ENCODE peak calls at places on chromosomes 16 and 17, in nine cellular contexts. One of them, this sample, is unnamed.

GRCh38 chr16:55661842-55662479 is 6.2 kb downstream of the SLC6A2 start:
- DNase-seq in omental fat pad: no peak
- DNase-seq in kidney: no peak
- DNase-seq in RWPE1: peak
- DNase-seq in kidney epithelial cell: no peak
- DNase-seq in PC-9: peak
- DNase-seq in endodermal cell: no peak
- DNase-seq in CD14-positive monocyte: no peak
- DNase-seq in mammary epithelial cell: peak
- DNase-seq in this sample: no peak

GRCh38 chr16:27795992-27796614 is 246.2 kb downstream of the KATNIP start:
- DNase-seq in omental fat pad: no peak
- DNase-seq in kidney: peak
- DNase-seq in RWPE1: peak
- DNase-seq in kidney epithelial cell: no peak
- DNase-seq in PC-9: no peak
- DNase-seq in endodermal cell: peak
- DNase-seq in CD14-positive monocyte: no peak
- DNase-seq in mammary epithelial cell: peak
- DNase-seq in this sample: no peak

GRCh38 chr16:50680907-50681885 is at the start of gene SNX20:
- DNase-seq in omental fat pad: no peak
- DNase-seq in kidney: peak
- DNase-seq in RWPE1: no peak
- DNase-seq in kidney epithelial cell: no peak
- DNase-seq in PC-9: no peak
- DNase-seq in endodermal cell: peak
- DNase-seq in CD14-positive monocyte: peak
- DNase-seq in mammary epithelial cell: no peak
- DNase-seq in this sample: no peak

GRCh38 chr16:3144331-3144881 is 9.6 kb downstream of the ZNF213 start:
- DNase-seq in omental fat pad: no peak
- DNase-seq in kidney: no peak
- DNase-seq in RWPE1: no peak
- DNase-seq in kidney epithelial cell: no peak
- DNase-seq in PC-9: peak
- DNase-seq in endodermal cell: no peak
- DNase-seq in CD14-positive monocyte: no peak
- DNase-seq in mammary epithelial cell: no peak
- DNase-seq in this sample: no peak

GRCh38 chr16:11138769-11139623 is 117.0 kb downstream of the SOCS1 start:
- DNase-seq in omental fat pad: no peak
- DNase-seq in kidney: no peak
- DNase-seq in RWPE1: no peak
- DNase-seq in kidney epithelial cell: no peak
- DNase-seq in PC-9: peak
- DNase-seq in endodermal cell: no peak
- DNase-seq in CD14-positive monocyte: no peak
- DNase-seq in mammary epithelial cell: no peak
- DNase-seq in this sample: no peak

GRCh38 chr17:61770752-61771533 is 92.4 kb downstream of the BRIP1 start:
- DNase-seq in omental fat pad: no peak
- DNase-seq in kidney: no peak
- DNase-seq in RWPE1: no peak
- DNase-seq in kidney epithelial cell: no peak
- DNase-seq in PC-9: no peak
- DNase-seq in endodermal cell: no peak
- DNase-seq in CD14-positive monocyte: no peak
- DNase-seq in mammary epithelial cell: peak
- DNase-seq in this sample: no peak

GRCh38 chr16:22946433-22946832 is 132.5 kb downstream of the HS3ST2 start:
- DNase-seq in omental fat pad: no peak
- DNase-seq in kidney: no peak
- DNase-seq in RWPE1: peak
- DNase-seq in kidney epithelial cell: no peak
- DNase-seq in PC-9: no peak
- DNase-seq in endodermal cell: no peak
- DNase-seq in CD14-positive monocyte: no peak
- DNase-seq in mammary epithelial cell: no peak
- DNase-seq in this sample: no peak

GRCh38 chr17:71547904-71548303 is 572.9 kb upstream of the SOX9 start:
- DNase-seq in omental fat pad: no peak
- DNase-seq in kidney: no peak
- DNase-seq in RWPE1: no peak
- DNase-seq in kidney epithelial cell: no peak
- DNase-seq in PC-9: no peak
- DNase-seq in endodermal cell: no peak
- DNase-seq in CD14-positive monocyte: no peak
- DNase-seq in mammary epithelial cell: no peak
- DNase-seq in this sample: no peak

GRCh38 chr17:67160791-67161190 is 84.2 kb downstream of the HELZ start:
- DNase-seq in omental fat pad: no peak
- DNase-seq in kidney: no peak
- DNase-seq in RWPE1: no peak
- DNase-seq in kidney epithelial cell: no peak
- DNase-seq in PC-9: no peak
- DNase-seq in endodermal cell: no peak
- DNase-seq in CD14-positive monocyte: no peak
- DNase-seq in mammary epithelial cell: no peak
- DNase-seq in this sample: no peak

GRCh38 chr17:67161573-67161972 is 83.4 kb downstream of the HELZ start:
- DNase-seq in omental fat pad: no peak
- DNase-seq in kidney: no peak
- DNase-seq in RWPE1: no peak
- DNase-seq in kidney epithelial cell: no peak
- DNase-seq in PC-9: no peak
- DNase-seq in endodermal cell: no peak
- DNase-seq in CD14-positive monocyte: no peak
- DNase-seq in mammary epithelial cell: no peak
- DNase-seq in this sample: no peak

GRCh38 chr17:67162771-67163170 is 82.2 kb downstream of the HELZ start:
- DNase-seq in omental fat pad: no peak
- DNase-seq in kidney: no peak
- DNase-seq in RWPE1: no peak
- DNase-seq in kidney epithelial cell: no peak
- DNase-seq in PC-9: no peak
- DNase-seq in endodermal cell: no peak
- DNase-seq in CD14-positive monocyte: no peak
- DNase-seq in mammary epithelial cell: no peak
- DNase-seq in this sample: no peak

GRCh38 chr17:67156269-67157199 is 88.5 kb downstream of the HELZ start:
- DNase-seq in omental fat pad: no peak
- DNase-seq in kidney: no peak
- DNase-seq in RWPE1: peak
- DNase-seq in kidney epithelial cell: peak
- DNase-seq in PC-9: no peak
- DNase-seq in endodermal cell: no peak
- DNase-seq in CD14-positive monocyte: no peak
- DNase-seq in mammary epithelial cell: peak
- DNase-seq in this sample: peak

DNA sequence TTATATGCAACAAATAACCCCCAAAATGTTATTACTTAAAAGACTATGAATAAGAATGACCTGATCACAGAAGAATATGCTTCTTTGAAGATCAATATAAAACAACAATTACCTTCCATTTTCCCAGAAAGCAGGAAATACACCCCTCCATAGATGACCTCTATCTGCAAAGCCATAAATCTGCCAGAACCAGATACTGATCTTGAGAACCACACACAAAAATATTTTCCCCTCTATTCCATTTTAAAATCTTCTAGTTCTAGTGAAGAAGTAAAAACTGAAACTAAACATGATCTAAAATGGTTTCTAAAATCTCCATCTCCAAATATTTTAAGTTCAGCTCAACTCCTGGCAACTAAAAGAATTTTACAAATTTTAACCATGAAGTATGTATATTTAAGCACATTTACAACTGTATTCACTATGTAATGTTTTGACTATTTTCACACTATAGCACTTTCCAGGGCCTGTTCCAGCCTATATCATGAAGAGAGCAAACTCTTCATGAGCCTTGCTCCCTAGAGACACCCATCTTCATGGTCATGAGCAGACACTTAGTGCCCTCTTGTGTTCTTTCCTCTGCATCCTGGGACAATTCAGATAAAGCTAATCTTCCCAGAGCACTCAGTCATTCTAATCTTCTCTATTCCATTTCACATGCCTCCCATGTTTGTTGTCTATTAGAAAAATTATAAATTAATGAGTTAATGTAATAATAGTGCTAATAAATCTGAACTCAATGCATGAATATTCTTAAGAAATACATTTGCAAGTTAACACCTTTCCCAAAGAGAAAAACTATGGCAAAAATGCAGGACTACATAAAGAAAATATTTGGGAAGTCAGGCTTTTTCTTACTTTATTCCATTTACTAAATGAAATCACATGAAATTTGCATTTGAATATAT is 87.0 kb downstream of the HELZ start:
- DNase-seq in omental fat pad: no peak
- DNase-seq in kidney: no peak
- DNase-seq in RWPE1: peak
- DNase-seq in kidney epithelial cell: no peak
- DNase-seq in PC-9: no peak
- DNase-seq in endodermal cell: no peak
- DNase-seq in CD14-positive monocyte: no peak
- DNase-seq in mammary epithelial cell: no peak
- DNase-seq in this sample: no peak
- TF ChIP-seq CTCF in omental fat pad: no peak
- TF ChIP-seq CTCF in kidney: peak
- TF ChIP-seq CTCF in RWPE1: no peak
- TF ChIP-seq CTCF in kidney epithelial cell: no peak
- TF ChIP-seq CTCF in PC-9: peak
- TF ChIP-seq CTCF in endodermal cell: peak
- TF ChIP-seq CTCF in CD14-positive monocyte: no peak
- TF ChIP-seq CTCF in mammary epithelial cell: peak
- TF ChIP-seq CTCF in this sample: no peak

GRCh38 chr16:49513040-49513439 is 139.4 kb downstream of the C16orf78 start:
- DNase-seq in omental fat pad: no peak
- DNase-seq in kidney: peak
- DNase-seq in RWPE1: no peak
- DNase-seq in kidney epithelial cell: no peak
- DNase-seq in PC-9: no peak
- DNase-seq in endodermal cell: peak
- DNase-seq in CD14-positive monocyte: no peak
- DNase-seq in mammary epithelial cell: no peak
- DNase-seq in this sample: no peak
- TF ChIP-seq CTCF in omental fat pad: no peak
- TF ChIP-seq CTCF in kidney: no peak
- TF ChIP-seq CTCF in RWPE1: no peak
- TF ChIP-seq CTCF in kidney epithelial cell: peak
- TF ChIP-seq CTCF in PC-9: no peak
- TF ChIP-seq CTCF in endodermal cell: peak
- TF ChIP-seq CTCF in CD14-positive monocyte: no peak
- TF ChIP-seq CTCF in mammary epithelial cell: no peak
- TF ChIP-seq CTCF in this sample: no peak

DNA sequence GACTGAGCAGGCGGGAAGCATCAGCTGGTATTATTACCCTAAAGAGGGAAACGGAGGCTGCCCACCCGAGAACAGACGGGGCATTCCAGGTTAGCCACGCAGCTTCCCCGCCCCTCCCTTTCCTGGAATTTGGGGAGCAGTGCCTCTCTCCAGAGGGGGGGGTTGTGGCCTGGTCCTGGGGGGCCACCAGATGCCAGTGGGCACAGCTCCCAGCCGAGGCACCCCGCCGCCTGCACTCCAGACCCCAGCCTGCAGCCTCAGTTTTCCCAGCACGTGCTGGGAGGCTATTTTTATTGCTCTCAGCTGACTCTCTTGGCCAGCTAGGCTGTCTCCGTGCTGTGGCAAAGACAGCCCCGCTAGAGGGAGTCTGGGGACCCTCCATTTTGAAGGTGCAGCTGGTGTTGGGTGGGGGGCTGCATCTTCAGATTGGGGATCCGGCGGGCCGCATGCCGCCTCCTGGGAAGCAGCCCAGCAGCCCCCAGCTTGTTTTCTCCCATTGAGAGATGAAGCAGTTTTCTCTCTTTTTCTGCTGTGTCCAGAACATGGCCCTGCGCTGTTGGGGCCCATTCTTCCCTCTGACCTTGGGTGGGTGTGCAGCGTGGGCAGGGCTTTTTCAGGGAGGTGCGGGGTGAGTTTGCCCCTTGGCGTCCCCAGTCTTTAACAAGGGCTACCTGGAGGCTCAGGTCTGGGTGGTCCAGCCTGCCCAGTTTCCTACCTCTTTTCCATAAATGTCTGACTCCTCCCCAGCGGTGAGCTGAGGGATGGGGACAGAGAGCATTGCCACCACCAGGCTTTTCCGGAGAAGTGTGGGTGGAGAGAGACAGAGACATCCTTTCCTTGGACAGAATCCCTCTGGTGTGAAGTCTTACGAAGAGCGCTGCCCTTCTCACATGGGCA is 62.5 kb upstream of the GSE1 start:
- DNase-seq in omental fat pad: no peak
- DNase-seq in kidney: peak
- DNase-seq in RWPE1: no peak
- DNase-seq in kidney epithelial cell: no peak
- DNase-seq in PC-9: no peak
- DNase-seq in endodermal cell: peak
- DNase-seq in CD14-positive monocyte: no peak
- DNase-seq in mammary epithelial cell: no peak
- DNase-seq in this sample: no peak
- TF ChIP-seq CTCF in omental fat pad: no peak
- TF ChIP-seq CTCF in kidney: no peak
- TF ChIP-seq CTCF in RWPE1: no peak
- TF ChIP-seq CTCF in kidney epithelial cell: no peak
- TF ChIP-seq CTCF in PC-9: no peak
- TF ChIP-seq CTCF in endodermal cell: peak
- TF ChIP-seq CTCF in CD14-positive monocyte: no peak
- TF ChIP-seq CTCF in mammary epithelial cell: no peak
- TF ChIP-seq CTCF in this sample: no peak

GRCh38 chr17:6575596-6575988 is 19.2 kb upstream of the PITPNM3 start:
- DNase-seq in omental fat pad: no peak
- DNase-seq in kidney: no peak
- DNase-seq in RWPE1: no peak
- DNase-seq in kidney epithelial cell: no peak
- DNase-seq in PC-9: no peak
- DNase-seq in endodermal cell: no peak
- DNase-seq in CD14-positive monocyte: no peak
- DNase-seq in mammary epithelial cell: no peak
- DNase-seq in this sample: no peak

GRCh38 chr17:6572997-6573396 is 16.6 kb upstream of the PITPNM3 start:
- DNase-seq in omental fat pad: no peak
- DNase-seq in kidney: peak
- DNase-seq in RWPE1: no peak
- DNase-seq in kidney epithelial cell: no peak
- DNase-seq in PC-9: no peak
- DNase-seq in endodermal cell: no peak
- DNase-seq in CD14-positive monocyte: no peak
- DNase-seq in mammary epithelial cell: no peak
- DNase-seq in this sample: no peak

GRCh38 chr17:6576038-6576437 is 19.7 kb upstream of the PITPNM3 start:
- DNase-seq in omental fat pad: no peak
- DNase-seq in kidney: peak
- DNase-seq in RWPE1: no peak
- DNase-seq in kidney epithelial cell: no peak
- DNase-seq in PC-9: no peak
- DNase-seq in endodermal cell: no peak
- DNase-seq in CD14-positive monocyte: no peak
- DNase-seq in mammary epithelial cell: no peak
- DNase-seq in this sample: no peak

GRCh38 chr17:6573982-6574688 is 17.8 kb upstream of the PITPNM3 start:
- DNase-seq in omental fat pad: no peak
- DNase-seq in kidney: no peak
- DNase-seq in RWPE1: no peak
- DNase-seq in kidney epithelial cell: no peak
- DNase-seq in PC-9: no peak
- DNase-seq in endodermal cell: no peak
- DNase-seq in CD14-positive monocyte: no peak
- DNase-seq in mammary epithelial cell: no peak
- DNase-seq in this sample: no peak

DNA sequence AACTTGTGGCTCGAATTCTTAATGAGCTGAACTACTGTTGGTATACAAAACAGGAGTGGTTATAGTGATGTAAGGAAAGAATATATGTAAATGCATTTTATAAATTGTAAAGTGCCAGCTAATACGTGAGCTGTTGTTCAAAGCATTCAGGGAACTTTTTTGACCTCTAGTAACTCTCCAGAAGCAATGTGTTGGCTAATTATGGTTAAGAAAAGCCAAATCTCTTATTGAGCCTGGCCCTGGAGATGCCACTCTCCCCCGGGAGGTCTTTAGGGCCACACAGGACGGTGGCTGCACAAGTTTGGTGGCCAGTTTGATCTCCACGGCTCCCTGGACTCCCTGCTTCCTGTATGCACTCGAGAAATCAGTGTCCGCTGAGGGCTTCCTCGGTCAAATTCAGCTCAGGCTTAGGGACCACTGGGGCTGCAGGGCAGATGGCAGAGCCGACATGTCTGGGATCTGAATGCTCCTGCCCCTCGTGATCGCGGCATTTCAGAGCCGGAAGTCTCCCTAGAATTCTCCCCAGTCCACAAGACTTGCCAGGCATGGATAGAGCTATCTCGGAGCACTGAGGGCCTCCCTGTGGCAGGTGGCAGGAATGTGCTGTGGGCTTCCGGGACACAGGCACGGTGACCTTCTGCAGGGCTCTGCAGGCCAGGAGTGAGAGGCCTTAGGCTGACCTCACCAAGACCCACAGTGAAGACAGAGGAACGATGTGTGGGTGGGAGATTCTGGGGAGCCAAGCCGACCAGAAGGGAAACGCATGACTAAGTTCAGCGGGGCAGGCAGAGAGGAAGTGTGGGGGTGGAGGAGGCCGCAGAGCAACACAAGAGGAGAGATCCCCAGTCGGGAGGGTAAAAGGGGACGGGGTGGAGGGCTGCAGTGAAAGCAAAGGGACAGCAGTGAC is 18.6 kb upstream of the PITPNM3 start:
- DNase-seq in omental fat pad: no peak
- DNase-seq in kidney: peak
- DNase-seq in RWPE1: peak
- DNase-seq in kidney epithelial cell: peak
- DNase-seq in PC-9: no peak
- DNase-seq in endodermal cell: peak
- DNase-seq in CD14-positive monocyte: peak
- DNase-seq in mammary epithelial cell: peak
- DNase-seq in this sample: peak
- TF ChIP-seq CTCF in omental fat pad: no peak
- TF ChIP-seq CTCF in kidney: peak
- TF ChIP-seq CTCF in RWPE1: no peak
- TF ChIP-seq CTCF in kidney epithelial cell: peak
- TF ChIP-seq CTCF in PC-9: no peak
- TF ChIP-seq CTCF in endodermal cell: peak
- TF ChIP-seq CTCF in CD14-positive monocyte: no peak
- TF ChIP-seq CTCF in mammary epithelial cell: peak
- TF ChIP-seq CTCF in this sample: peak

This sample was measured in retinal pigment epithelial cell.